ENCODE peak calls at places on chromosomes 7 and 10, in six cellular contexts. One of them, this sample, is unnamed. For H3K36me3, the result is how much of the 10 kb centered on the place peaks cover.

GRCh38 chr10:43420369-43421200 is 11.6 kb upstream of the HNRNPF start:
- DNase-seq in H1: no peak
- DNase-seq in neuronal stem cell: no peak
- DNase-seq in endodermal cell: peak
- DNase-seq in PC-9: peak
- DNase-seq in naive thymus-derived CD4-positive, alpha-beta T cell: peak
- DNase-seq in this sample: peak

GRCh38 chr10:30827531-30828120 is 198.1 kb upstream of the LYZL2 start:
- DNase-seq in naive thymus-derived CD4-positive, alpha-beta T cell: no peak
- DNase-seq in H1: no peak
- DNase-seq in PC-9: no peak
- DNase-seq in endodermal cell: no peak
- DNase-seq in neuronal stem cell: no peak
- DNase-seq in this sample: no peak

GRCh38 chr7:47600199-47601118 is 18.5 kb upstream of the TNS3 start:
- DNase-seq in PC-9: peak
- DNase-seq in endodermal cell: no peak
- DNase-seq in naive thymus-derived CD4-positive, alpha-beta T cell: no peak
- DNase-seq in H1: no peak
- DNase-seq in neuronal stem cell: no peak
- DNase-seq in this sample: no peak

GRCh38 chr7:14504134-14504533 is 398.4 kb downstream of the DGKB start:
- DNase-seq in neuronal stem cell: peak
- DNase-seq in endodermal cell: no peak
- DNase-seq in naive thymus-derived CD4-positive, alpha-beta T cell: no peak
- DNase-seq in H1: no peak
- DNase-seq in PC-9: no peak
- DNase-seq in this sample: no peak

GRCh38 chr7:26593405-26593804 is 271.0 kb downstream of the SKAP2 start:
- DNase-seq in naive thymus-derived CD4-positive, alpha-beta T cell: no peak
- DNase-seq in endodermal cell: no peak
- DNase-seq in H1: no peak
- DNase-seq in neuronal stem cell: no peak
- DNase-seq in PC-9: no peak
- DNase-seq in this sample: peak

GRCh38 chr10:131430716-131431402 is 119.3 kb upstream of the TCERG1L start:
- DNase-seq in H1: no peak
- DNase-seq in naive thymus-derived CD4-positive, alpha-beta T cell: no peak
- DNase-seq in endodermal cell: no peak
- DNase-seq in PC-9: no peak
- DNase-seq in neuronal stem cell: no peak
- DNase-seq in this sample: no peak

GRCh38 chr10:65798133-65798532 is 1127.7 kb upstream of the LRRTM3 start:
- DNase-seq in H1: no peak
- DNase-seq in naive thymus-derived CD4-positive, alpha-beta T cell: no peak
- DNase-seq in neuronal stem cell: no peak
- DNase-seq in endodermal cell: no peak
- DNase-seq in PC-9: no peak
- DNase-seq in this sample: no peak

GRCh38 chr7:70776627-70777101 is 355.3 kb upstream of the GALNT17 start:
- DNase-seq in neuronal stem cell: no peak
- DNase-seq in PC-9: no peak
- DNase-seq in endodermal cell: peak
- DNase-seq in naive thymus-derived CD4-positive, alpha-beta T cell: no peak
- DNase-seq in H1: no peak
- DNase-seq in this sample: no peak

GRCh38 chr7:18361756-18362155 is 133.8 kb upstream of the HDAC9 start:
- DNase-seq in H1: no peak
- DNase-seq in PC-9: no peak
- DNase-seq in endodermal cell: peak
- DNase-seq in naive thymus-derived CD4-positive, alpha-beta T cell: no peak
- DNase-seq in neuronal stem cell: no peak
- DNase-seq in this sample: peak

GRCh38 chr10:69684020-69684980 is 54.3 kb downstream of the FAM241B start:
- DNase-seq in naive thymus-derived CD4-positive, alpha-beta T cell: no peak
- DNase-seq in neuronal stem cell: no peak
- DNase-seq in endodermal cell: no peak
- DNase-seq in H1: no peak
- DNase-seq in PC-9: no peak
- DNase-seq in this sample: peak

GRCh38 chr7:2823124-2823523 is 21.0 kb downstream of the GNA12 start:
- DNase-seq in neuronal stem cell: no peak
- DNase-seq in PC-9: no peak
- DNase-seq in naive thymus-derived CD4-positive, alpha-beta T cell: no peak
- DNase-seq in endodermal cell: peak
- DNase-seq in H1: no peak
- DNase-seq in this sample: peak

GRCh38 chr10:120365872-120366271 is 91.2 kb upstream of the PLPP4 start:
- DNase-seq in H1: no peak
- DNase-seq in PC-9: no peak
- DNase-seq in naive thymus-derived CD4-positive, alpha-beta T cell: no peak
- DNase-seq in endodermal cell: no peak
- DNase-seq in neuronal stem cell: no peak
- DNase-seq in this sample: no peak

GRCh38 chr10:24820616-24821015 is 96.9 kb upstream of the ARHGAP21 start:
- DNase-seq in neuronal stem cell: no peak
- DNase-seq in endodermal cell: no peak
- DNase-seq in H1: no peak
- DNase-seq in PC-9: peak
- DNase-seq in naive thymus-derived CD4-positive, alpha-beta T cell: no peak
- DNase-seq in this sample: no peak

DNA sequence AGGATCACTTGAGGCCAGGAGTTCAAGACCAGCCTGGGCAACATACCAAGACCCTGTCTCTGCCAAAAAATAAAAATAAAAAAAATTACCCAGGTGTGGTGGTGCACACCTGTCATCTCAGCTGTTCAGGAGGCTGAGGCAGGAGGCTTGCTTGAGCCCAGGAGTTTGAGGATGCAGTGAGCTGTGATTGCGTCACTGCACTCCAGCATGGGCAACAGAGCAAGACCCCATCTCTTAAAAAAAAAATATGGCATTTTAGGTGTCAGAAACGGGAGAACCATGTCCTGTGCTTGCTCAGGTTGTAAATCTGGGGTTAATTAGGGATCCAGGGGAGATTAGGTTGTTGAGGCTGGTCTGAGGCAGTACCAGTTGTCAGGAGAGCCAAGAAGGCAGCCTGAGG is 64.9 kb downstream of the GTF2IRD1 start:
- DNase-seq in endodermal cell: no peak
- DNase-seq in neuronal stem cell: no peak
- DNase-seq in naive thymus-derived CD4-positive, alpha-beta T cell: no peak
- DNase-seq in PC-9: no peak
- DNase-seq in H1: no peak
- DNase-seq in this sample: no peak
- H3K4me3 ChIP-seq in endodermal cell: no peak
- H3K4me3 ChIP-seq in neuronal stem cell: no peak
- H3K4me3 ChIP-seq in naive thymus-derived CD4-positive, alpha-beta T cell: no peak
- H3K4me3 ChIP-seq in PC-9: no peak
- H3K4me3 ChIP-seq in H1: no peak
- H3K4me3 ChIP-seq in this sample: no peak

GRCh38 chr7:27822245-27822644 is 82.3 kb downstream of the TAX1BP1 start:
- DNase-seq in endodermal cell: no peak
- DNase-seq in PC-9: no peak
- DNase-seq in H1: no peak
- DNase-seq in neuronal stem cell: no peak
- DNase-seq in naive thymus-derived CD4-positive, alpha-beta T cell: no peak
- DNase-seq in this sample: no peak
- H3K36me3 ChIP-seq in endodermal cell: under half
- H3K36me3 ChIP-seq in PC-9: under half
- H3K36me3 ChIP-seq in H1: under half
- H3K36me3 ChIP-seq in neuronal stem cell: under half
- H3K36me3 ChIP-seq in naive thymus-derived CD4-positive, alpha-beta T cell: under half
- H3K36me3 ChIP-seq in this sample: under half

DNA sequence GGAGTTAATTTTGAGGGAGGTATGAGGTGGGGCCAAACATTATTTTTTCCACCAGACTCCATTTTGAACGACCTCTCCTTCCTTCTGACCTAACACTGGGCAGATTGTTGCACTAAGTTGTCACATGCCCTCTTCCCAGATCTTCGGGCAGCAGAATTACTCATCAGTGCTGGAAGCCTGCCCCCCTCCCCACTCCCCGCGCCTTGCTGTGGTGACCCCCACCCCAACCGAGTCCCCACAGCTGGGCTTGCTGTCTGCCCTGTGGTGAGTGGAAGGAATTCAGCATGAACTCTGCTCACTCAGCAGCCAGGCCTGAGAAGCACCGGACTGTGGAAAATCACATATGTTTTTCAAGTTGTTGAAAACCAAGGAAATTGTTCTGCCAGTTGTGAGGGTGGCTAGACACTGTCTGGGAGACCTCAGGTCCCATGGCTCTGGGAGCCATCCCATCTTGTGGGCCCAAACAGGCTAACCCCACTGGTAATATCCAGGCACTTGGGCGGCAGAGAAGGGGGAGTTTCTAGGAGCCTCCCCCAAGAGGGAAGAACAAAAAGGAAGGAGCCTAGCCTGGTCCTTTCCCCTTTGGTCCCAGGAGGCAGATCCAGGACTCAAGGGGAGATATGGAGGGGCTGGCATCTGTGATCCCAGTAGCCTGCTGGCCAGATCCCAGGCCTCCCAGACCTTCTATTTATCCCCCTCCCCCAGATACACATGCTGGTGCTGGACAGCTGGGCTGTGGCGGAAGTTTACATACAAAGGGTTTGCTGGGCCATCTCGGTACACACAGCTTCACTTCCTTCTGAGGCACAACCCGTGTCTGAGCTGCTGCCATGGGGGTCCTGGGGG is 3.5 kb upstream of the AEBP1 start:
- DNase-seq in naive thymus-derived CD4-positive, alpha-beta T cell: no peak
- DNase-seq in PC-9: no peak
- DNase-seq in neuronal stem cell: no peak
- DNase-seq in endodermal cell: no peak
- DNase-seq in H1: no peak
- DNase-seq in this sample: no peak
- H3K4me3 ChIP-seq in naive thymus-derived CD4-positive, alpha-beta T cell: no peak
- H3K4me3 ChIP-seq in PC-9: no peak
- H3K4me3 ChIP-seq in neuronal stem cell: no peak
- H3K4me3 ChIP-seq in endodermal cell: no peak
- H3K4me3 ChIP-seq in H1: no peak
- H3K4me3 ChIP-seq in this sample: no peak

GRCh38 chr7:139750459-139751095 is 27.2 kb downstream of the HIPK2 start:
- DNase-seq in PC-9: no peak
- DNase-seq in H1: no peak
- DNase-seq in naive thymus-derived CD4-positive, alpha-beta T cell: peak
- DNase-seq in endodermal cell: no peak
- DNase-seq in neuronal stem cell: no peak
- DNase-seq in this sample: no peak
- H3K36me3 ChIP-seq in PC-9: under half
- H3K36me3 ChIP-seq in H1: under half
- H3K36me3 ChIP-seq in naive thymus-derived CD4-positive, alpha-beta T cell: under half
- H3K36me3 ChIP-seq in endodermal cell: under half
- H3K36me3 ChIP-seq in neuronal stem cell: under half
- H3K36me3 ChIP-seq in this sample: under half

DNA sequence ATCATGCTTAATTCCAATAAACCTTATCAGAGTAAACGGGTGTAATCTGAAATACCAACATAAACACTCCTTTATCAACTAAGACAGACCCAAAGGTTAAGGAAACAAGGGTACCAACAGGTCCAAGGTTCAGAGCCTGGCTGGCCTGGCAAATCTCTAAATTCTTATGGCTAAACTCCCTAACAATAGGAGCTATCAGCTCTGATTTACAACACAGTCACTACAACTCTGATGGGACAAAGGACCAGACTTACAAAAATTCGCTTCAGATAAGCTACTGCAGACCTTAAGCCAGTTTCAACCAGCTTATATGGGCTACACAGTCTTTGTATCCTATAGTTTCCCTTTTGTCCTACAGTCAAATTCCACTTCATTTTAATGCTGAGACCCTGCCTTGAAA is 381.9 kb downstream of the ZWINT start:
- DNase-seq in PC-9: no peak
- DNase-seq in naive thymus-derived CD4-positive, alpha-beta T cell: no peak
- DNase-seq in neuronal stem cell: no peak
- DNase-seq in endodermal cell: no peak
- DNase-seq in H1: peak
- DNase-seq in this sample: no peak
- H3K4me3 ChIP-seq in PC-9: no peak
- H3K4me3 ChIP-seq in naive thymus-derived CD4-positive, alpha-beta T cell: no peak
- H3K4me3 ChIP-seq in neuronal stem cell: no peak
- H3K4me3 ChIP-seq in endodermal cell: peak
- H3K4me3 ChIP-seq in H1: no peak
- H3K4me3 ChIP-seq in this sample: no peak

DNA sequence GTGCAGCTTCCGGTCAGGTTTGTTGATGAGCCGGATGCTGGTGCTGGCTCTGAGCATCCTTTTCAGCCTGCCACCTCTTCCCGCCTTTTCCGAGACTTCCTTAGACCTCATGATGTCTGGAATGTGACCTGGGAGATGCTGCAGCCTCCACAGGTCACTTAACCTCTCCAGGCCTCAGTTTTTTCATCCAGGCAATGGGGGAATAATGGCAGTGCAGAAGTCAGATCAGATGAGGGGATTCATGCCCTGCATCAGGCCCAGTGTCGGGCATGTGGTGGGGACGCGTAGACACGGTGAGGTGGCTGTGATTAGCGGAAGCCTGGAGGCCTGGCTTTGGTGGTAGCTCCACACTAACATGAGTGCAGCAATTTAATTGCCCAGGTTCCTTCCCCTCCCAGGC is 24.6 kb downstream of the PFKFB3 start:
- DNase-seq in neuronal stem cell: no peak
- DNase-seq in endodermal cell: no peak
- DNase-seq in H1: no peak
- DNase-seq in naive thymus-derived CD4-positive, alpha-beta T cell: no peak
- DNase-seq in PC-9: no peak
- DNase-seq in this sample: no peak
- H3K36me3 ChIP-seq in neuronal stem cell: half or more
- H3K36me3 ChIP-seq in endodermal cell: half or more
- H3K36me3 ChIP-seq in H1: half or more
- H3K36me3 ChIP-seq in naive thymus-derived CD4-positive, alpha-beta T cell: half or more
- H3K36me3 ChIP-seq in PC-9: under half
- H3K36me3 ChIP-seq in this sample: half or more